ENCODE peak calls at places on chromosomes 12 and 14, in four cellular contexts. One of them, this sample, is unnamed.

GRCh38 chr12:101696477-101697196 is 803 bp upstream of the CHPT1 start:
- DNase-seq in ELR: no peak
- DNase-seq in HCT116: no peak
- DNase-seq in naive thymus-derived CD4-positive, alpha-beta T cell: no peak
- DNase-seq in this sample: no peak

GRCh38 chr12:70360218-70360617 is 5.9 kb upstream of the KCNMB4 start:
- DNase-seq in HCT116: no peak
- DNase-seq in naive thymus-derived CD4-positive, alpha-beta T cell: no peak
- DNase-seq in ELR: no peak
- DNase-seq in this sample: no peak

GRCh38 chr12:90062799-90063198 is 354.2 kb upstream of the ATP2B1 start:
- DNase-seq in naive thymus-derived CD4-positive, alpha-beta T cell: no peak
- DNase-seq in ELR: peak; percentile 21
- DNase-seq in HCT116: peak; percentile 21
- DNase-seq in this sample: peak; percentile 16

GRCh38 chr14:68797180-68797670 is 4.4 kb upstream of the ZFP36L1 start:
- DNase-seq in ELR: no peak
- DNase-seq in HCT116: no peak
- DNase-seq in naive thymus-derived CD4-positive, alpha-beta T cell: no peak
- DNase-seq in this sample: no peak

GRCh38 chr12:10455766-10456165 is 2.6 kb upstream of the KLRC1 start:
- DNase-seq in HCT116: no peak
- DNase-seq in naive thymus-derived CD4-positive, alpha-beta T cell: no peak
- DNase-seq in ELR: no peak
- DNase-seq in this sample: no peak

GRCh38 chr14:99244960-99245340 is 27.0 kb downstream of the BCL11B start:
- DNase-seq in naive thymus-derived CD4-positive, alpha-beta T cell: no peak
- DNase-seq in ELR: no peak
- DNase-seq in HCT116: no peak
- DNase-seq in this sample: no peak

GRCh38 chr12:53219956-53220856 is 11.8 kb downstream of the RARG start:
- DNase-seq in naive thymus-derived CD4-positive, alpha-beta T cell: peak; percentile 81
- DNase-seq in HCT116: peak; percentile 46
- DNase-seq in ELR: peak; percentile 86
- DNase-seq in this sample: peak; percentile 80

GRCh38 chr12:54560374-54560858 is 11.0 kb downstream of the PDE1B start:
- DNase-seq in HCT116: peak; percentile 21
- DNase-seq in ELR: peak; percentile 79
- DNase-seq in naive thymus-derived CD4-positive, alpha-beta T cell: peak; percentile 85
- DNase-seq in this sample: peak; percentile 87

GRCh38 chr12:96434107-96434506 is 33.9 kb upstream of the CDK17 start:
- DNase-seq in HCT116: no peak
- DNase-seq in ELR: peak; percentile 93
- DNase-seq in naive thymus-derived CD4-positive, alpha-beta T cell: peak; percentile 62
- DNase-seq in this sample: peak; percentile 82

GRCh38 chr14:55579724-55580400 is at the start of gene KTN1:
- DNase-seq in naive thymus-derived CD4-positive, alpha-beta T cell: peak; percentile 88
- DNase-seq in ELR: peak; percentile 86
- DNase-seq in HCT116: peak; percentile 48
- DNase-seq in this sample: peak; percentile 84

GRCh38 chr12:78719721-78720120 is 144.9 kb upstream of the SYT1 start:
- DNase-seq in naive thymus-derived CD4-positive, alpha-beta T cell: no peak
- DNase-seq in ELR: no peak
- DNase-seq in HCT116: no peak
- DNase-seq in this sample: no peak

GRCh38 chr14:74988131-74988530 is 14.6 kb upstream of the EIF2B2 start:
- DNase-seq in naive thymus-derived CD4-positive, alpha-beta T cell: no peak
- DNase-seq in ELR: peak; percentile 92
- DNase-seq in HCT116: peak; percentile 45
- DNase-seq in this sample: peak; percentile 81

GRCh38 chr12:24947541-24948451 is 1.1 kb downstream of the BCAT1 start:
- DNase-seq in naive thymus-derived CD4-positive, alpha-beta T cell: no peak
- DNase-seq in ELR: peak; percentile 32
- DNase-seq in HCT116: no peak
- DNase-seq in this sample: no peak

GRCh38 chr12:80268924-80269749 is 169.8 kb downstream of the OTOGL start:
- DNase-seq in ELR: peak; percentile 93
- DNase-seq in HCT116: peak; percentile 54
- DNase-seq in naive thymus-derived CD4-positive, alpha-beta T cell: no peak
- DNase-seq in this sample: peak; percentile 90

GRCh38 chr12:26473291-26473690 is 277.9 kb downstream of the SSPN start:
- DNase-seq in HCT116: no peak
- DNase-seq in ELR: peak; percentile 8
- DNase-seq in naive thymus-derived CD4-positive, alpha-beta T cell: no peak
- DNase-seq in this sample: no peak

GRCh38 chr14:105925615-105926414 is 399.4 kb downstream of the TMEM121 start:
- DNase-seq in HCT116: no peak
- DNase-seq in ELR: no peak
- DNase-seq in naive thymus-derived CD4-positive, alpha-beta T cell: no peak
- DNase-seq in this sample: no peak

GRCh38 chr14:103847954-103848719 is 762 bp upstream of the PPP1R13B start:
- DNase-seq in HCT116: no peak
- DNase-seq in naive thymus-derived CD4-positive, alpha-beta T cell: no peak
- DNase-seq in ELR: peak; percentile 29
- DNase-seq in this sample: no peak

GRCh38 chr14:101230161-101230850 is 326.8 kb upstream of the RTL1 start:
- DNase-seq in ELR: no peak
- DNase-seq in HCT116: no peak
- DNase-seq in naive thymus-derived CD4-positive, alpha-beta T cell: peak; percentile 10
- DNase-seq in this sample: no peak

GRCh38 chr12:127245437-127245836 is 1021.5 kb upstream of the TMEM132C start:
- DNase-seq in naive thymus-derived CD4-positive, alpha-beta T cell: no peak
- DNase-seq in ELR: peak; percentile 54
- DNase-seq in HCT116: no peak
- DNase-seq in this sample: peak; percentile 65

GRCh38 chr12:15788266-15789214 is 648 bp downstream of the EPS8 start:
- DNase-seq in ELR: peak; percentile 57
- DNase-seq in naive thymus-derived CD4-positive, alpha-beta T cell: no peak
- DNase-seq in HCT116: peak; percentile 34
- DNase-seq in this sample: peak; percentile 51

GRCh38 chr12:12546314-12546772 is 16.3 kb downstream of the DUSP16 start:
- DNase-seq in HCT116: no peak
- DNase-seq in ELR: peak; percentile 27
- DNase-seq in naive thymus-derived CD4-positive, alpha-beta T cell: no peak
- DNase-seq in this sample: no peak

GRCh38 chr12:112353389-112353788 is 28.8 kb downstream of the HECTD4 start:
- DNase-seq in HCT116: peak; percentile 7
- DNase-seq in naive thymus-derived CD4-positive, alpha-beta T cell: no peak
- DNase-seq in ELR: peak; percentile 62
- DNase-seq in this sample: peak; percentile 23

GRCh38 chr12:42299392-42300308 is 26.2 kb downstream of the ZCRB1 start:
- DNase-seq in naive thymus-derived CD4-positive, alpha-beta T cell: peak; percentile 43
- DNase-seq in ELR: peak; percentile 68
- DNase-seq in HCT116: no peak
- DNase-seq in this sample: peak; percentile 31

GRCh38 chr14:90608925-90609324 is 207.3 kb downstream of the TTC7B start:
- DNase-seq in naive thymus-derived CD4-positive, alpha-beta T cell: no peak
- DNase-seq in ELR: no peak
- DNase-seq in HCT116: no peak
- DNase-seq in this sample: no peak